ENCODE peak calls at places on chromosome 20, in ten cellular contexts. One of them, this sample, is unnamed.

GRCh38 chr20:20206788-20207187 is 154.5 kb downstream of the CFAP61 start:
- DNase-seq in RWPE1: no peak
- DNase-seq in kidney: no peak
- DNase-seq in heart right ventricle: no peak
- DNase-seq in AG04449: no peak
- DNase-seq in GM13977: peak
- DNase-seq in spleen: no peak
- DNase-seq in PC-3: no peak
- DNase-seq in A549: no peak
- DNase-seq in AG10803: no peak
- DNase-seq in this sample: no peak

GRCh38 chr20:36153754-36154695 is 515 bp upstream of the EPB41L1 start:
- DNase-seq in GM13977: peak
- DNase-seq in A549: peak
- DNase-seq in PC-3: peak
- DNase-seq in RWPE1: peak
- DNase-seq in heart right ventricle: peak
- DNase-seq in AG10803: peak
- DNase-seq in kidney: peak
- DNase-seq in spleen: peak
- DNase-seq in AG04449: no peak
- DNase-seq in this sample: peak

GRCh38 chr20:64107736-64108457 is 532 bp upstream of the NPBWR2 start:
- DNase-seq in kidney: peak
- DNase-seq in heart right ventricle: no peak
- DNase-seq in PC-3: no peak
- DNase-seq in A549: no peak
- DNase-seq in AG04449: no peak
- DNase-seq in GM13977: no peak
- DNase-seq in RWPE1: no peak
- DNase-seq in spleen: peak
- DNase-seq in AG10803: no peak
- DNase-seq in this sample: no peak

GRCh38 chr20:34222208-34222607 is 19.0 kb upstream of the ASIP start:
- DNase-seq in RWPE1: peak
- DNase-seq in PC-3: peak
- DNase-seq in heart right ventricle: no peak
- DNase-seq in spleen: no peak
- DNase-seq in GM13977: peak
- DNase-seq in A549: no peak
- DNase-seq in AG10803: peak
- DNase-seq in AG04449: peak
- DNase-seq in kidney: no peak
- DNase-seq in this sample: no peak

GRCh38 chr20:3190681-3191111 is 13.8 kb downstream of the DDRGK1 start:
- DNase-seq in AG10803: no peak
- DNase-seq in spleen: peak
- DNase-seq in A549: peak
- DNase-seq in kidney: peak
- DNase-seq in PC-3: no peak
- DNase-seq in GM13977: no peak
- DNase-seq in heart right ventricle: no peak
- DNase-seq in AG04449: no peak
- DNase-seq in RWPE1: no peak
- DNase-seq in this sample: no peak

GRCh38 chr20:49955167-49955566 is 19.0 kb downstream of the RNF114 start:
- DNase-seq in AG10803: no peak
- DNase-seq in PC-3: no peak
- DNase-seq in heart right ventricle: no peak
- DNase-seq in A549: no peak
- DNase-seq in kidney: no peak
- DNase-seq in RWPE1: no peak
- DNase-seq in GM13977: no peak
- DNase-seq in AG04449: no peak
- DNase-seq in spleen: peak
- DNase-seq in this sample: no peak

GRCh38 chr20:58691773-58692578 is 624 bp upstream of the NPEPL1 start:
- DNase-seq in AG04449: no peak
- DNase-seq in AG10803: peak
- DNase-seq in RWPE1: no peak
- DNase-seq in spleen: peak
- DNase-seq in GM13977: no peak
- DNase-seq in A549: no peak
- DNase-seq in heart right ventricle: peak
- DNase-seq in kidney: peak
- DNase-seq in PC-3: no peak
- DNase-seq in this sample: peak

GRCh38 chr20:38303908-38304379 is at the start of gene BPI:
- DNase-seq in AG04449: no peak
- DNase-seq in A549: no peak
- DNase-seq in AG10803: peak
- DNase-seq in kidney: no peak
- DNase-seq in GM13977: no peak
- DNase-seq in spleen: peak
- DNase-seq in heart right ventricle: no peak
- DNase-seq in PC-3: no peak
- DNase-seq in RWPE1: no peak
- DNase-seq in this sample: no peak

GRCh38 chr20:62332989-62333819 is 30.4 kb downstream of the ADRM1 start:
- DNase-seq in RWPE1: no peak
- DNase-seq in heart right ventricle: no peak
- DNase-seq in kidney: no peak
- DNase-seq in AG10803: no peak
- DNase-seq in spleen: no peak
- DNase-seq in GM13977: no peak
- DNase-seq in AG04449: no peak
- DNase-seq in PC-3: no peak
- DNase-seq in A549: no peak
- DNase-seq in this sample: peak

GRCh38 chr20:59253325-59253724 is 47.1 kb upstream of the EDN3 start:
- DNase-seq in PC-3: no peak
- DNase-seq in spleen: no peak
- DNase-seq in kidney: no peak
- DNase-seq in AG04449: no peak
- DNase-seq in A549: no peak
- DNase-seq in GM13977: no peak
- DNase-seq in AG10803: no peak
- DNase-seq in heart right ventricle: no peak
- DNase-seq in RWPE1: no peak
- DNase-seq in this sample: no peak

GRCh38 chr20:20371133-20371532 is 3.2 kb downstream of the INSM1 start:
- DNase-seq in A549: no peak
- DNase-seq in PC-3: no peak
- DNase-seq in AG10803: no peak
- DNase-seq in RWPE1: no peak
- DNase-seq in GM13977: no peak
- DNase-seq in AG04449: no peak
- DNase-seq in heart right ventricle: no peak
- DNase-seq in kidney: no peak
- DNase-seq in spleen: no peak
- DNase-seq in this sample: no peak

GRCh38 chr20:58001381-58001780 is 227.1 kb downstream of the ANKRD60 start:
- DNase-seq in A549: no peak
- DNase-seq in PC-3: no peak
- DNase-seq in heart right ventricle: no peak
- DNase-seq in AG10803: peak
- DNase-seq in kidney: no peak
- DNase-seq in AG04449: no peak
- DNase-seq in GM13977: no peak
- DNase-seq in spleen: peak
- DNase-seq in RWPE1: no peak
- DNase-seq in this sample: peak

GRCh38 chr20:32577023-32577422 is 8.1 kb downstream of the NOL4L start:
- DNase-seq in RWPE1: no peak
- DNase-seq in AG10803: no peak
- DNase-seq in PC-3: no peak
- DNase-seq in heart right ventricle: no peak
- DNase-seq in AG04449: no peak
- DNase-seq in GM13977: no peak
- DNase-seq in A549: no peak
- DNase-seq in spleen: no peak
- DNase-seq in kidney: peak
- DNase-seq in this sample: no peak
- TF ChIP-seq CTCF in RWPE1: no peak
- TF ChIP-seq CTCF in AG10803: peak
- TF ChIP-seq CTCF in PC-3: no peak
- TF ChIP-seq CTCF in heart right ventricle: no peak
- TF ChIP-seq CTCF in AG04449: peak
- TF ChIP-seq CTCF in GM13977: no peak
- TF ChIP-seq CTCF in A549: no peak
- TF ChIP-seq CTCF in spleen: no peak
- TF ChIP-seq CTCF in kidney: no peak
- TF ChIP-seq CTCF in this sample: no peak

GRCh38 chr20:51198876-51199523 is 176.1 kb upstream of the KCNG1 start:
- DNase-seq in GM13977: no peak
- DNase-seq in PC-3: no peak
- DNase-seq in kidney: no peak
- DNase-seq in AG04449: no peak
- DNase-seq in heart right ventricle: no peak
- DNase-seq in A549: no peak
- DNase-seq in spleen: no peak
- DNase-seq in RWPE1: no peak
- DNase-seq in AG10803: no peak
- DNase-seq in this sample: no peak
- TF ChIP-seq CTCF in GM13977: no peak
- TF ChIP-seq CTCF in PC-3: no peak
- TF ChIP-seq CTCF in kidney: no peak
- TF ChIP-seq CTCF in AG04449: no peak
- TF ChIP-seq CTCF in heart right ventricle: no peak
- TF ChIP-seq CTCF in A549: no peak
- TF ChIP-seq CTCF in spleen: no peak
- TF ChIP-seq CTCF in RWPE1: no peak
- TF ChIP-seq CTCF in AG10803: no peak
- TF ChIP-seq CTCF in this sample: no peak

GRCh38 chr20:25686081-25687077 is 10.3 kb downstream of the ZNF337 start:
- DNase-seq in AG10803: no peak
- DNase-seq in GM13977: no peak
- DNase-seq in heart right ventricle: no peak
- DNase-seq in AG04449: no peak
- DNase-seq in RWPE1: no peak
- DNase-seq in A549: no peak
- DNase-seq in spleen: peak
- DNase-seq in kidney: no peak
- DNase-seq in PC-3: no peak
- DNase-seq in this sample: no peak
- TF ChIP-seq CTCF in AG10803: no peak
- TF ChIP-seq CTCF in GM13977: no peak
- TF ChIP-seq CTCF in heart right ventricle: no peak
- TF ChIP-seq CTCF in AG04449: no peak
- TF ChIP-seq CTCF in RWPE1: no peak
- TF ChIP-seq CTCF in A549: no peak
- TF ChIP-seq CTCF in spleen: no peak
- TF ChIP-seq CTCF in kidney: no peak
- TF ChIP-seq CTCF in PC-3: no peak
- TF ChIP-seq CTCF in this sample: no peak

DNA sequence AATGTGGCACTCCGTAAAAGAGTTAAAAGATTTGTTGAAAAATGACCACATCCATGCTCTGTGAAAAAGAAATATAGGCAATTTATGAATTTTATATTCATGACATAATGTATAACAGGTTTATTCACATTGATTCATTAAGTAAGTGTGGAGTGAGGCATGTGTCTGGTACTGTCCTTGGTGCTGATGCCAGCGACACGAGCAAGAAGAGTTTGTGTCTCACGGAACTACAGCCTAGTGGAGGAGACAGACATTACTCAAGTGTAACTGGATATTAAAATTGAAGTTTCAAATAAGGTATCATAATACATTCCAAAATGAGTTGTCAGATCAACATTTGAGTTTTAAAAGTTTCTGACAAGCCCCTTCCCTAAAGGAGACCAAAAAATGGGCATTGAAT is 158.2 kb upstream of the PRND start:
- DNase-seq in AG04449: no peak
- DNase-seq in A549: peak
- DNase-seq in RWPE1: peak
- DNase-seq in heart right ventricle: no peak
- DNase-seq in PC-3: peak
- DNase-seq in kidney: no peak
- DNase-seq in spleen: no peak
- DNase-seq in GM13977: no peak
- DNase-seq in AG10803: peak
- DNase-seq in this sample: no peak
- TF ChIP-seq CTCF in AG04449: peak
- TF ChIP-seq CTCF in A549: no peak
- TF ChIP-seq CTCF in RWPE1: no peak
- TF ChIP-seq CTCF in heart right ventricle: no peak
- TF ChIP-seq CTCF in PC-3: peak
- TF ChIP-seq CTCF in kidney: no peak
- TF ChIP-seq CTCF in spleen: no peak
- TF ChIP-seq CTCF in GM13977: no peak
- TF ChIP-seq CTCF in AG10803: peak
- TF ChIP-seq CTCF in this sample: no peak

GRCh38 chr20:137668-138131 is 4.7 kb upstream of the DEFB126 start:
- DNase-seq in heart right ventricle: no peak
- DNase-seq in A549: peak
- DNase-seq in AG10803: no peak
- DNase-seq in GM13977: no peak
- DNase-seq in PC-3: peak
- DNase-seq in RWPE1: no peak
- DNase-seq in kidney: no peak
- DNase-seq in AG04449: no peak
- DNase-seq in spleen: no peak
- DNase-seq in this sample: no peak
- TF ChIP-seq CTCF in heart right ventricle: no peak
- TF ChIP-seq CTCF in A549: peak
- TF ChIP-seq CTCF in AG10803: peak
- TF ChIP-seq CTCF in GM13977: peak
- TF ChIP-seq CTCF in PC-3: peak
- TF ChIP-seq CTCF in RWPE1: peak
- TF ChIP-seq CTCF in kidney: no peak
- TF ChIP-seq CTCF in AG04449: no peak
- TF ChIP-seq CTCF in spleen: no peak
- TF ChIP-seq CTCF in this sample: no peak

DNA sequence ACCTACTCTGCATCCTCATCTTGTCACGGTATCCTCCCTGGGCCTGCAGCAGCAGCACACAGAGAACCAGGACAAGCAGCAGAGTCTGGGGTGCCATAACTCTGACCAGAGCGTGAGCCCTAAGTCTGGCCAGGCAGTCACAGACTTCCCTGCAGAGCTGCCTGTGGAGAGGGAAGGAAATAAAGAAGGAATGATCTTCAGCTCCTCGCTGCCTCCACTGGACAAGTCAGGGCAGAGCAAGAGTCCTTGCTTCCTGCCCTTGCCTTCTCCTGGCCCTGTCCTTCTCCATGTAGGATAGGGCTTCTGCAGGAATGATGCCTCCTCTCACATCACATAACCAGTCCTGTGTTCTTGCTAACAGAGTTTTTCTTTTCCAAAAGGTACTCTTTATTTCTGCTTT is 15.9 kb upstream of the WFDC11 start:
- DNase-seq in heart right ventricle: no peak
- DNase-seq in PC-3: peak
- DNase-seq in A549: peak
- DNase-seq in AG10803: no peak
- DNase-seq in AG04449: no peak
- DNase-seq in spleen: no peak
- DNase-seq in RWPE1: peak
- DNase-seq in kidney: no peak
- DNase-seq in GM13977: no peak
- DNase-seq in this sample: no peak
- TF ChIP-seq CTCF in heart right ventricle: no peak
- TF ChIP-seq CTCF in PC-3: peak
- TF ChIP-seq CTCF in A549: no peak
- TF ChIP-seq CTCF in AG10803: peak
- TF ChIP-seq CTCF in AG04449: peak
- TF ChIP-seq CTCF in spleen: no peak
- TF ChIP-seq CTCF in RWPE1: no peak
- TF ChIP-seq CTCF in kidney: no peak
- TF ChIP-seq CTCF in GM13977: peak
- TF ChIP-seq CTCF in this sample: no peak

This sample was measured in pancreas.